ENCODE peak calls at places on chromosomes 5 and 9, in four cellular contexts. D is fibroblast of mammary gland, N is Right ventricle myocardium superior, E is tibial nerve. L is an unnamed sample.

GRCh38 chr9:92378825-92379535 is 25.4 kb downstream of the OGN start:
- DNase-seq in D (peak), N (no peak), E (no peak), L (no peak)

GRCh38 chr9:133125706-133126696 is 5.0 kb upstream of the RALGDS start:
- DNase-seq in D (peak), N (no peak), E (no peak), L (no peak)

GRCh38 chr5:116622375-116623075 is 47.9 kb upstream of the SEMA6A start:
- DNase-seq in D (no peak), N (no peak), E (no peak), L (no peak)

GRCh38 chr9:90999425-91000397 is 198.1 kb downstream of the SYK start:
- DNase-seq in D (peak), N (no peak), E (no peak), L (no peak)

GRCh38 chr9:137028281-137029057 is 432 bp upstream of the ABCA2 start:
- DNase-seq in D (no peak), N (peak), E (no peak), L (peak)

GRCh38 chr5:135227064-135228022 is 171.7 kb downstream of the MACROH2A1 start:
- DNase-seq in D (no peak), N (no peak), E (no peak), L (no peak)

GRCh38 chr5:171745602-171746001 is 40.0 kb upstream of the SMIM23 start:
- DNase-seq in D (peak), N (no peak), E (no peak), L (no peak)

GRCh38 chr5:59340637-59341036 is 552.9 kb downstream of the PDE4D start:
- DNase-seq in D (no peak), N (no peak), E (no peak), L (no peak)

GRCh38 chr9:122206118-122207046 is 22.4 kb downstream of the LHX6 start:
- DNase-seq in D (peak), N (no peak), E (no peak), L (no peak)

GRCh38 chr5:39224196-39224754 is 4.9 kb upstream of the FYB1 start:
- DNase-seq in D (peak), N (peak), E (no peak), L (peak)

GRCh38 chr9:8857330-8858249 is 1058.0 kb upstream of the DMAC1 start:
- DNase-seq in D (peak), N (peak), E (peak), L (peak)

GRCh38 chr9:133892193-133892920 is 99.8 kb downstream of the VAV2 start:
- DNase-seq in D (no peak), N (no peak), E (no peak), L (no peak)

GRCh38 chr5:149857499-149857898 is 87.1 kb downstream of the PDE6A start:
- DNase-seq in D (peak), N (peak), E (peak), L (peak)

GRCh38 chr9:27335088-27335487 is 38.1 kb upstream of the EQTN start:
- DNase-seq in D (no peak), N (no peak), E (no peak), L (no peak)

GRCh38 chr5:141713616-141714309 is 31.7 kb upstream of the ARAP3 start:
- DNase-seq in D (no peak), N (no peak), E (no peak), L (no peak)

GRCh38 chr5:81207009-81207408 is 26.1 kb upstream of the CKMT2 start:
- DNase-seq in D (no peak), N (no peak), E (no peak), L (no peak)

GRCh38 chr9:109497193-109498165 is 628 bp downstream of the PTPN3 start:
- DNase-seq in D (no peak), N (no peak), E (no peak), L (peak)

GRCh38 chr5:79702606-79703380 is 13.2 kb downstream of the CMYA5 start:
- DNase-seq in D (peak), N (no peak), E (no peak), L (peak)

GRCh38 chr9:130745210-130745800 is 51.7 kb downstream of the EXOSC2 start:
- DNase-seq in D (no peak), N (no peak), E (no peak), L (no peak)

GRCh38 chr9:6876195-6876594 is 118.4 kb downstream of the KDM4C start:
- DNase-seq in D (peak), N (no peak), E (no peak), L (no peak)

GRCh38 chr5:170533383-170533782 is 29.6 kb downstream of the KCNIP1 start:
- DNase-seq in D (no peak), N (no peak), E (no peak), L (no peak)

GRCh38 chr9:79470957-79471356 is 100.8 kb upstream of the TLE4 start:
- DNase-seq in D (no peak), N (no peak), E (no peak), L (no peak)

GRCh38 chr5:168110384-168110783 is 181.1 kb upstream of the WWC1 start:
- DNase-seq in D (no peak), N (no peak), E (no peak), L (no peak)

GRCh38 chr5:58871648-58872242 is 288.9 kb downstream of the RAB3C start:
- DNase-seq in D (peak), N (no peak), E (peak), L (no peak)

GRCh38 chr5:76816110-76816831 is 2.6 kb upstream of the F2RL1 start:
- DNase-seq in D (peak), N (no peak), E (no peak), L (no peak)

GRCh38 chr5:174177976-174178600 is 132.6 kb downstream of the NSG2 start:
- DNase-seq in D (no peak), N (no peak), E (no peak), L (no peak)

GRCh38 chr9:7123743-7124142 is 366.0 kb downstream of the KDM4C start:
- DNase-seq in D (peak), N (no peak), E (no peak), L (no peak)

GRCh38 chr5:177592905-177593304 is 902 bp downstream of the TMED9 start:
- DNase-seq in D (no peak), N (no peak), E (no peak), L (no peak)